ENCODE peak calls at places on chromosome 21, in nine cellular contexts. J is COR-L47; R is esophagus squamous epithelium; Y is NCI-H774; X is cerebellum; H is activated CD4-positive, CD25-positive, alpha-beta regulatory T cell; P is NCI-H345; V is OCI-LY7; E is GOT3. Z is an unnamed sample.

GRCh38 chr21:42711667-42712066 is 58.2 kb downstream of the PDE9A start:
- DNase-seq in H (no peak), Y (no peak), V (no peak), J (no peak), X (no peak), E (no peak), R (no peak), P (no peak), Z (peak; percentile 4)

GRCh38 chr21:41778974-41779600 is 12.2 kb upstream of the RIPK4 start:
- DNase-seq in R (no peak), E (no peak), X (no peak), V (no peak), H (no peak), P (peak; percentile 67), Y (peak; percentile 43), J (no peak), Z (no peak)

GRCh38 chr21:42763578-42764442 is 110.4 kb downstream of the PDE9A start:
- DNase-seq in V (no peak), E (no peak), Y (no peak), P (no peak), R (no peak), H (no peak), J (no peak), X (no peak), Z (no peak)

GRCh38 chr21:34517491-34518245 is 5.7 kb upstream of the KCNE1 start:
- DNase-seq in Y (no peak), E (no peak), J (no peak), X (no peak), R (no peak), V (peak; percentile 43), H (no peak), P (no peak), Z (no peak)

GRCh38 chr21:36704958-36705678 is 6.2 kb downstream of the SIM2 start:
- DNase-seq in J (no peak), H (no peak), V (no peak), E (no peak), Y (no peak), X (no peak), P (no peak), R (no peak), Z (no peak)

GRCh38 chr21:46662765-46663500 is 27.5 kb downstream of the PRMT2 start:
- DNase-seq in H (no peak), V (no peak), X (no peak), P (no peak), J (no peak), R (no peak), Y (no peak), E (no peak), Z (no peak)

GRCh38 chr21:30044447-30045064 is 104.8 kb upstream of the GRIK1 start:
- DNase-seq in J (peak; percentile 2), R (no peak), E (no peak), V (peak; percentile 25), X (peak; percentile 2), Y (peak; percentile 21), P (peak; percentile 10), H (no peak), Z (no peak)

GRCh38 chr21:45255381-45256020 is 32.2 kb downstream of the POFUT2 start:
- DNase-seq in H (no peak), Y (peak; percentile 32), V (peak; percentile 76), P (peak; percentile 79), J (peak; percentile 80), X (no peak), E (no peak), R (no peak), Z (no peak)

GRCh38 chr21:14862794-14863720 is 201.7 kb downstream of the NRIP1 start:
- DNase-seq in R (no peak), J (peak; percentile 5), P (no peak), X (no peak), V (peak; percentile 18), H (no peak), Y (no peak), E (no peak), Z (no peak)

GRCh38 chr21:42737969-42738590 is 84.7 kb downstream of the PDE9A start:
- DNase-seq in V (no peak), R (no peak), H (no peak), E (no peak), J (no peak), Y (no peak), X (no peak), P (no peak), Z (no peak)

GRCh38 chr21:33362044-33362555 is 37.3 kb downstream of the IFNAR1 start:
- DNase-seq in J (peak; percentile 90), V (peak; percentile 72), R (peak; percentile 21), X (no peak), H (no peak), P (peak; percentile 18), E (no peak), Y (peak; percentile 87), Z (peak; percentile 92)

GRCh38 chr21:44849616-44850130 is 23.8 kb downstream of the PTTG1IP start:
- DNase-seq in P (no peak), H (no peak), V (no peak), E (no peak), R (no peak), J (no peak), Y (no peak), X (no peak), Z (no peak)

GRCh38 chr21:45894107-45894810 is 87.3 kb upstream of the COL6A1 start:
- DNase-seq in E (no peak), H (no peak), V (no peak), P (no peak), J (no peak), Y (no peak), R (no peak), X (peak; percentile 95), Z (no peak)

GRCh38 chr21:45818904-45819285 is 162.7 kb upstream of the COL6A1 start:
- DNase-seq in V (no peak), X (no peak), J (no peak), P (no peak), R (no peak), Y (no peak), H (peak; percentile 49), E (peak; percentile 29), Z (no peak)

GRCh38 chr21:31967334-31967733 is 94.5 kb downstream of the HUNK start:
- DNase-seq in X (no peak), E (no peak), Y (no peak), R (no peak), J (no peak), H (no peak), P (no peak), V (no peak), Z (no peak)

GRCh38 chr21:42593007-42593814 is 60.2 kb upstream of the PDE9A start:
- DNase-seq in Y (peak; percentile 47), P (peak; percentile 81), X (peak; percentile 90), R (no peak), J (peak; percentile 79), E (peak; percentile 8), V (peak; percentile 80), H (peak; percentile 56), Z (peak; percentile 76)

GRCh38 chr21:26437326-26438009 is 135.6 kb downstream of the CYYR1 start:
- DNase-seq in V (no peak), Y (no peak), P (no peak), X (no peak), R (no peak), H (no peak), J (no peak), E (no peak), Z (no peak)

GRCh38 chr21:19981938-19982337 is 1016.3 kb upstream of the NCAM2 start:
- DNase-seq in R (no peak), H (no peak), J (no peak), X (no peak), Y (no peak), V (no peak), E (no peak), P (no peak), Z (no peak)

GRCh38 chr21:45326169-45326833 is 38.6 kb upstream of the POFUT2 start:
- DNase-seq in H (no peak), E (no peak), X (no peak), Y (no peak), R (no peak), P (no peak), V (no peak), J (no peak), Z (no peak)

GRCh38 chr21:36381841-36382589 is 3.2 kb upstream of the CHAF1B start:
- DNase-seq in Y (no peak), J (no peak), H (no peak), X (no peak), P (no peak), R (no peak), E (no peak), V (no peak), Z (no peak)

GRCh38 chr21:38126677-38127271 is 130.0 kb upstream of the KCNJ15 start:
- DNase-seq in E (no peak), V (peak; percentile 60), P (peak; percentile 62), X (peak; percentile 56), R (no peak), H (peak; percentile 1), Y (peak; percentile 62), J (peak; percentile 71), Z (no peak)